ENCODE peak calls at places on chromosomes 11 and 22, in ten cellular contexts. C is neural crest cell; K is BJ; F is AG04449; W is kidney; J is transverse colon; I is mucosa of descending colon; Y is cardiac fibroblast; U is CD4-positive, alpha-beta T cell; T is ascending aorta. Q is an unnamed sample.

GRCh38 chr22:47572443-47572842 is 810.0 kb downstream of the TBC1D22A start:
- DNase-seq in C (no peak), K (no peak), F (no peak), W (no peak), J (no peak), I (no peak), Y (no peak), U (no peak), T (no peak), Q (no peak)

GRCh38 chr22:47030881-47031627 is 268.6 kb downstream of the TBC1D22A start:
- DNase-seq in C (no peak), K (no peak), F (no peak), W (peak), J (peak), I (peak), Y (no peak), U (no peak), T (no peak), Q (no peak)

GRCh38 chr11:3893311-3893710 is 37.8 kb downstream of the STIM1 start:
- DNase-seq in C (no peak), K (no peak), F (no peak), W (no peak), J (no peak), I (no peak), Y (no peak), U (no peak), T (no peak), Q (no peak)

GRCh38 chr11:76397383-76397782 is 16.3 kb downstream of the GVQW3 start:
- DNase-seq in C (no peak), K (no peak), F (no peak), W (no peak), J (no peak), I (no peak), Y (no peak), U (no peak), T (no peak), Q (no peak)

GRCh38 chr11:108221981-108222685 is at the start of gene NPAT:
- DNase-seq in C (no peak), K (no peak), F (no peak), W (no peak), J (no peak), I (no peak), Y (no peak), U (peak), T (no peak), Q (no peak)

GRCh38 chr11:33207408-33207985 is 46.2 kb upstream of the CSTF3 start:
- DNase-seq in C (no peak), K (no peak), F (no peak), W (no peak), J (no peak), I (no peak), Y (peak), U (no peak), T (no peak), Q (no peak)

GRCh38 chr11:104691129-104691528 is 207.1 kb downstream of the CASP12 start:
- DNase-seq in C (no peak), K (no peak), F (no peak), W (no peak), J (no peak), I (no peak), Y (no peak), U (no peak), T (no peak), Q (no peak)

GRCh38 chr11:22337571-22338464 is at the start of gene SLC17A6:
- DNase-seq in C (peak), K (no peak), F (no peak), W (no peak), J (no peak), I (peak), Y (peak), U (no peak), T (no peak), Q (peak)

GRCh38 chr11:114384487-114384886 is 15.8 kb downstream of the C11orf71 start:
- DNase-seq in C (no peak), K (no peak), F (no peak), W (no peak), J (no peak), I (no peak), Y (no peak), U (no peak), T (no peak), Q (no peak)

GRCh38 chr11:77590194-77590591 is 440 bp downstream of the AQP11 start:
- DNase-seq in C (peak), K (no peak), F (no peak), W (no peak), J (peak), I (peak), Y (peak), U (no peak), T (no peak), Q (peak)

GRCh38 chr22:23263651-23264555 is 83.6 kb downstream of the BCR start:
- DNase-seq in C (no peak), K (no peak), F (no peak), W (peak), J (peak), I (no peak), Y (no peak), U (peak), T (no peak), Q (no peak)

GRCh38 chr22:37243402-37244113 is 511 bp downstream of the RAC2 start:
- DNase-seq in C (no peak), K (no peak), F (no peak), W (peak), J (no peak), I (no peak), Y (no peak), U (no peak), T (no peak), Q (no peak)

GRCh38 chr11:123386746-123387510 is 43.1 kb upstream of the GRAMD1B start:
- DNase-seq in C (no peak), K (peak), F (peak), W (no peak), J (no peak), I (no peak), Y (no peak), U (no peak), T (no peak), Q (no peak)
- TF ChIP-seq CTCF in C (no peak), K (no peak), F (no peak), W (no peak), J (no peak), I (no peak), Y (no peak), U (no peak), T (no peak), Q (no peak)

GRCh38 chr11:12915093-12915492 is 94.0 kb upstream of the RASSF10 start:
- DNase-seq in C (no peak), K (no peak), F (no peak), W (no peak), J (no peak), I (no peak), Y (no peak), U (no peak), T (no peak), Q (no peak)

GRCh38 chr11:12909866-12910265 is 99.2 kb upstream of the RASSF10 start:
- DNase-seq in C (no peak), K (no peak), F (no peak), W (no peak), J (no peak), I (no peak), Y (no peak), U (no peak), T (no peak), Q (no peak)

GRCh38 chr11:12918667-12919066 is 90.4 kb upstream of the RASSF10 start:
- DNase-seq in C (no peak), K (no peak), F (no peak), W (no peak), J (no peak), I (no peak), Y (no peak), U (no peak), T (no peak), Q (no peak)

GRCh38 chr11:12917830-12918229 is 91.3 kb upstream of the RASSF10 start:
- DNase-seq in C (no peak), K (no peak), F (no peak), W (no peak), J (no peak), I (no peak), Y (no peak), U (no peak), T (no peak), Q (no peak)

DNA sequence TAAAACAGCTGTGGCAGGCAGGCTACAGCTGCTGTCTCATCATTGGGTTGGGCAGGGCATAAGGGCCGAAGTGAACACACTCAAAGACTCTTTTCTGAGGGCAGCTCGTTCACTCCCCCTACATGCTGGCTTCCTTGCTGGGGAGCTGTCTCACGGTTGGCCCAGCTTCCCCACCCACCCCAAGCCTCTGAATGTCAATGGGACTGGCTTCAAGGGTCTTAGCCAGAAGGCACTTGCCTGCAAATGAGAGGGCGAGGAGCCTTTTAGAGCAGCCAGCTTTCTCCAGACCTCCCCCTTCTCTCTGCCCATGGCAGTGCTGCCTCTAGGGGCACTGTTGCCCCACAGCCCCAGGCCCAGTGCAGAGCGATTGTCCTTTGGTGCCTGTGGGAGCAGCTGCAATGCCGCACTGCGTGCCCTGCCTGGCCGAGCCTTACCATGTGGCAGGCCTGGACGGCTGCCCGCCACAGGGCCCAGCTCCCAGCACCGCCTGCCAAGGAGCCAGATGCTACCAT is 94.7 kb upstream of the RASSF10 start:
- DNase-seq in C (peak), K (no peak), F (no peak), W (peak), J (peak), I (no peak), Y (peak), U (no peak), T (no peak), Q (peak)
- TF ChIP-seq CTCF in C (peak), K (peak), F (peak), W (peak), J (peak), I (peak), Y (peak), U (no peak), T (peak), Q (peak)

GRCh38 chr11:62787005-62787759 is at the start of gene TMEM179B:
- DNase-seq in C (peak), K (peak), F (peak), W (peak), J (peak), I (peak), Y (peak), U (peak), T (peak), Q (peak)
- TF ChIP-seq CTCF in C (peak), K (peak), F (peak), W (peak), J (peak), I (peak), Y (peak), U (no peak), T (peak), Q (peak)

GRCh38 chr11:9092846-9093778 is 1.7 kb upstream of the SCUBE2 start:
- DNase-seq in C (no peak), K (no peak), F (no peak), W (no peak), J (no peak), I (no peak), Y (peak), U (no peak), T (no peak), Q (no peak)
- TF ChIP-seq CTCF in C (peak), K (no peak), F (peak), W (no peak), J (no peak), I (no peak), Y (peak), U (no peak), T (no peak), Q (peak)

GRCh38 chr11:11895672-11896071 is 53.9 kb downstream of the USP47 start:
- DNase-seq in C (no peak), K (no peak), F (no peak), W (no peak), J (no peak), I (no peak), Y (peak), U (no peak), T (no peak), Q (no peak)
- TF ChIP-seq CTCF in C (no peak), K (peak), F (no peak), W (no peak), J (no peak), I (no peak), Y (no peak), U (no peak), T (peak), Q (peak)

GRCh38 chr11:64848779-64849599 is 4.5 kb upstream of the CDC42BPG start:
- DNase-seq in C (no peak), K (no peak), F (no peak), W (peak), J (peak), I (peak), Y (no peak), U (no peak), T (no peak), Q (peak)
- TF ChIP-seq CTCF in C (no peak), K (no peak), F (no peak), W (peak), J (peak), I (no peak), Y (no peak), U (no peak), T (no peak), Q (peak)

GRCh38 chr22:30866811-30867271 is 101.7 kb downstream of the MORC2 start:
- DNase-seq in C (no peak), K (no peak), F (no peak), W (peak), J (no peak), I (no peak), Y (no peak), U (no peak), T (no peak), Q (no peak)
- TF ChIP-seq CTCF in C (peak), K (no peak), F (no peak), W (no peak), J (no peak), I (no peak), Y (peak), U (no peak), T (no peak), Q (no peak)

GRCh38 chr11:43706631-43707030 is 26.1 kb downstream of the HSD17B12 start:
- DNase-seq in C (no peak), K (no peak), F (no peak), W (no peak), J (no peak), I (no peak), Y (no peak), U (no peak), T (no peak), Q (no peak)
- TF ChIP-seq CTCF in C (no peak), K (no peak), F (no peak), W (no peak), J (no peak), I (no peak), Y (no peak), U (no peak), T (no peak), Q (no peak)

GRCh38 chr11:45924927-45925326 is 2.5 kb downstream of the LARGE2 start:
- DNase-seq in C (no peak), K (no peak), F (no peak), W (no peak), J (no peak), I (no peak), Y (no peak), U (no peak), T (no peak), Q (no peak)

GRCh38 chr11:45921561-45922424 is 663 bp upstream of the LARGE2 start:
- DNase-seq in C (no peak), K (no peak), F (no peak), W (peak), J (peak), I (peak), Y (no peak), U (no peak), T (no peak), Q (peak)

GRCh38 chr11:45924036-45924915 is 1.8 kb downstream of the LARGE2 start:
- DNase-seq in C (no peak), K (no peak), F (no peak), W (peak), J (peak), I (no peak), Y (no peak), U (no peak), T (no peak), Q (no peak)

GRCh38 chr11:45920531-45921477 is 1.7 kb upstream of the LARGE2 start:
- DNase-seq in C (no peak), K (no peak), F (no peak), W (peak), J (no peak), I (no peak), Y (no peak), U (no peak), T (no peak), Q (no peak)

DNA sequence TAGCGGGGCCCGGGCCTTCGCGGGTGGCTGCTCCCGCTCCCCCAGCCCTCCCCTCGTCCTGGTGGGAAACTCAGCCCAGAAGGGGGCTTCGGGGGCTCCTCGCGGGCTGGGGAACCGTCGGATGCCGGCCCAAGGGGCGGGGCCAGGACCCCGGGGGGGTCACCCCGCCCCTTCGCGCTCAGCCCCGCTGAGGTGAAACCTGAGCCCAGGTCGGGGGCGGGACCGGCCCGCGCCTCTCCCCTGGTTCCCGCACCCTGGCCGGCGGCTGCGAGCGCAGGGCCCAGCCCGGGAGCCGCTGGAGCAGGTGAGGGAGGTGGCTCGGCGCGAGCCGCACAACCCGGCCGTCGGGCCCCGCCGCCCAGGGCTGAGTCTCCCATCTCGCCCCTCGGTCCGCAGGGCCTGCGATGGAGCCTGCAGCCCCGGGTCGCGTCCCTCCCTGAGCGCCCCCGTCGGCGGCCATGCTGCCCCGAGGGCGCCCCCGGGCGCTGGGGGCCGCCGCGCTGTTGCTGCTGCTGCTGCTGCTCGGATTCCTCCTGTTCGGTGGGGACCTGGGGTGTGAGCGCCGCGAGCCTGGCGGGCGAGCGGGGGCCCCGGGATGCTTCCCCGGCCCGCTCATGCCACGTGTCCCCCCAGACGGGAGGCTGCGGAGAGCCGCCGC is at the start of gene LARGE2:
- DNase-seq in C (no peak), K (no peak), F (no peak), W (peak), J (peak), I (peak), Y (no peak), U (no peak), T (no peak), Q (peak)
- TF ChIP-seq CTCF in C (no peak), K (no peak), F (no peak), W (no peak), J (no peak), I (no peak), Y (no peak), U (no peak), T (no peak), Q (peak)

GRCh38 chr11:124150684-124151083 is 32.5 kb upstream of the OR10D3 start:
- DNase-seq in C (no peak), K (no peak), F (no peak), W (no peak), J (no peak), I (no peak), Y (no peak), U (no peak), T (no peak), Q (no peak)

GRCh38 chr11:124152770-124153407 is 30.3 kb upstream of the OR10D3 start:
- DNase-seq in C (no peak), K (no peak), F (no peak), W (no peak), J (no peak), I (no peak), Y (no peak), U (no peak), T (no peak), Q (no peak)
- TF ChIP-seq CTCF in C (peak), K (no peak), F (no peak), W (no peak), J (no peak), I (no peak), Y (peak), U (no peak), T (no peak), Q (no peak)